ENCODE peak calls at places on chromosomes 16 and 17, in six cellular contexts. K is prostate gland, D is transverse colon, A is Peyer's patch, X is stomach, Z is spleen. Q is an unnamed sample. For H3K9me3, the result is how much of the 10 kb centered on the place peaks cover.

GRCh38 chr16:66859397-66860068 is 15.3 kb downstream of the CA7 start:
- DNase-seq in K (no peak), D (no peak), A (no peak), X (no peak), Z (no peak), Q (no peak)

GRCh38 chr16:57372372-57373116 is at the start of gene CX3CL1:
- DNase-seq in K (peak), D (peak), A (no peak), X (peak), Z (no peak), Q (peak)

GRCh38 chr16:75105306-75106061 is 11.1 kb downstream of the LDHD start:
- DNase-seq in K (no peak), D (peak), A (no peak), X (no peak), Z (peak), Q (peak)

GRCh38 chr17:79979201-79979840 is 56.4 kb downstream of the TBC1D16 start:
- DNase-seq in K (peak), D (no peak), A (no peak), X (no peak), Z (no peak), Q (peak)

GRCh38 chr16:83143788-83144187 is 517.0 kb downstream of the CDH13 start:
- DNase-seq in K (no peak), D (peak), A (no peak), X (no peak), Z (no peak), Q (no peak)

GRCh38 chr16:2483160-2483559 is 8.2 kb downstream of the TBC1D24 start:
- DNase-seq in K (no peak), D (no peak), A (no peak), X (no peak), Z (no peak), Q (no peak)

GRCh38 chr17:58278661-58279015 is 2.1 kb downstream of the MPO start:
- DNase-seq in K (no peak), D (no peak), A (no peak), X (no peak), Z (no peak), Q (no peak)

GRCh38 chr16:83187404-83187803 is 560.6 kb downstream of the CDH13 start:
- DNase-seq in K (no peak), D (no peak), A (no peak), X (no peak), Z (no peak), Q (no peak)

GRCh38 chr17:50501054-50501453 is 7.2 kb upstream of the MYCBPAP start:
- DNase-seq in K (no peak), D (peak), A (peak), X (peak), Z (no peak), Q (no peak)

GRCh38 chr17:35214192-35214591 is 20.0 kb upstream of the SLC35G3 start:
- DNase-seq in K (no peak), D (no peak), A (peak), X (no peak), Z (no peak), Q (no peak)

GRCh38 chr16:23920899-23921298 is 85.1 kb downstream of the PRKCB start:
- DNase-seq in K (no peak), D (no peak), A (no peak), X (no peak), Z (no peak), Q (no peak)

GRCh38 chr17:46877466-46877865 is 26.1 kb downstream of the WNT9B start:
- DNase-seq in K (no peak), D (no peak), A (no peak), X (no peak), Z (no peak), Q (no peak)

GRCh38 chr17:73560661-73561060 is 83.6 kb downstream of the SDK2 start:
- DNase-seq in K (no peak), D (no peak), A (no peak), X (no peak), Z (no peak), Q (no peak)

GRCh38 chr17:4944163-4944553 is 4.1 kb downstream of the RNF167 start:
- DNase-seq in K (no peak), D (peak), A (peak), X (no peak), Z (peak), Q (no peak)

GRCh38 chr16:28876016-28876659 is 2.1 kb upstream of the ATP2A1 start:
- DNase-seq in K (no peak), D (no peak), A (no peak), X (no peak), Z (peak), Q (no peak)

GRCh38 chr16:66429290-66429962 is 2.3 kb downstream of the BEAN1 start:
- DNase-seq in K (no peak), D (no peak), A (no peak), X (no peak), Z (no peak), Q (no peak)

GRCh38 chr17:8048236-8048635 is 9.4 kb downstream of the ALOX15B start:
- DNase-seq in K (no peak), D (no peak), A (no peak), X (no peak), Z (no peak), Q (no peak)

GRCh38 chr16:66508261-66508913 is 41.5 kb downstream of the TK2 start:
- DNase-seq in K (peak), D (no peak), A (peak), X (peak), Z (peak), Q (no peak)

GRCh38 chr17:81684442-81684911 is 666 bp downstream of the HGS start:
- DNase-seq in K (no peak), D (peak), A (no peak), X (no peak), Z (no peak), Q (no peak)

GRCh38 chr16:11312718-11313492 is 31.8 kb upstream of the PRM1 start:
- DNase-seq in K (no peak), D (peak), A (peak), X (peak), Z (no peak), Q (no peak)

GRCh38 chr17:74994440-74994839 is 7.0 kb downstream of the CDR2L start:
- DNase-seq in K (no peak), D (no peak), A (no peak), X (no peak), Z (no peak), Q (no peak)

GRCh38 chr17:38705803-38706624 is 941 bp downstream of the MLLT6 start:
- DNase-seq in K (peak), D (peak), A (peak), X (peak), Z (peak), Q (peak)

GRCh38 chr17:39800540-39800939 is 62.8 kb downstream of the GRB7 start:
- DNase-seq in K (no peak), D (peak), A (peak), X (no peak), Z (no peak), Q (no peak)

GRCh38 chr16:2857451-2858244 is at the start of gene PRSS22:
- DNase-seq in K (peak), D (peak), A (no peak), X (peak), Z (peak), Q (no peak)

GRCh38 chr17:48241131-48241591 is 133.6 kb downstream of the SNX11 start:
- DNase-seq in K (no peak), D (no peak), A (no peak), X (no peak), Z (no peak), Q (no peak)

GRCh38 chr17:9279911-9280310 is 258.6 kb downstream of the NTN1 start:
- DNase-seq in K (no peak), D (no peak), A (no peak), X (no peak), Z (no peak), Q (no peak)

GRCh38 chr17:58338907-58339774 is 10.5 kb upstream of the TSPOAP1 start:
- DNase-seq in K (no peak), D (peak), A (peak), X (no peak), Z (peak), Q (peak)

GRCh38 chr17:2194778-2195417 is 108.7 kb downstream of the SMG6 start:
- DNase-seq in K (no peak), D (no peak), A (no peak), X (no peak), Z (no peak), Q (no peak)

GRCh38 chr16:26859086-26859485 is 207.6 kb upstream of the C16orf82 start:
- DNase-seq in K (no peak), D (no peak), A (no peak), X (no peak), Z (no peak), Q (no peak)

GRCh38 chr17:2709173-2709661 is 2.3 kb downstream of the CLUH start:
- DNase-seq in K (peak), D (peak), A (peak), X (peak), Z (no peak), Q (peak)

GRCh38 chr17:6392609-6393367 is 42.1 kb downstream of the AIPL1 start:
- DNase-seq in K (no peak), D (no peak), A (no peak), X (no peak), Z (no peak), Q (no peak)

GRCh38 chr17:27804113-27804512 is 3.8 kb upstream of the NOS2 start:
- DNase-seq in K (no peak), D (no peak), A (no peak), X (no peak), Z (no peak), Q (no peak)

GRCh38 chr17:77311371-77311981 is 170.7 kb downstream of the SEC14L1 start:
- DNase-seq in K (no peak), D (peak), A (no peak), X (no peak), Z (peak), Q (no peak)

GRCh38 chr16:3020604-3021448 is 658 bp downstream of the TNFRSF12A start:
- DNase-seq in K (peak), D (peak), A (peak), X (peak), Z (peak), Q (peak)

GRCh38 chr17:44444735-44445105 is 55.3 kb upstream of the ITGA2B start:
- DNase-seq in K (no peak), D (no peak), A (no peak), X (no peak), Z (no peak), Q (no peak)

GRCh38 chr16:85986931-85987749 is 88.2 kb downstream of the IRF8 start:
- DNase-seq in K (no peak), D (peak), A (no peak), X (no peak), Z (peak), Q (peak)

GRCh38 chr17:13410214-13410613 is 191.5 kb downstream of the HS3ST3A1 start:
- DNase-seq in K (no peak), D (no peak), A (no peak), X (no peak), Z (no peak), Q (no peak)

GRCh38 chr16:1973461-1974156 is 1.8 kb downstream of the TBL3 start:
- DNase-seq in K (no peak), D (no peak), A (no peak), X (no peak), Z (no peak), Q (peak)

DNA sequence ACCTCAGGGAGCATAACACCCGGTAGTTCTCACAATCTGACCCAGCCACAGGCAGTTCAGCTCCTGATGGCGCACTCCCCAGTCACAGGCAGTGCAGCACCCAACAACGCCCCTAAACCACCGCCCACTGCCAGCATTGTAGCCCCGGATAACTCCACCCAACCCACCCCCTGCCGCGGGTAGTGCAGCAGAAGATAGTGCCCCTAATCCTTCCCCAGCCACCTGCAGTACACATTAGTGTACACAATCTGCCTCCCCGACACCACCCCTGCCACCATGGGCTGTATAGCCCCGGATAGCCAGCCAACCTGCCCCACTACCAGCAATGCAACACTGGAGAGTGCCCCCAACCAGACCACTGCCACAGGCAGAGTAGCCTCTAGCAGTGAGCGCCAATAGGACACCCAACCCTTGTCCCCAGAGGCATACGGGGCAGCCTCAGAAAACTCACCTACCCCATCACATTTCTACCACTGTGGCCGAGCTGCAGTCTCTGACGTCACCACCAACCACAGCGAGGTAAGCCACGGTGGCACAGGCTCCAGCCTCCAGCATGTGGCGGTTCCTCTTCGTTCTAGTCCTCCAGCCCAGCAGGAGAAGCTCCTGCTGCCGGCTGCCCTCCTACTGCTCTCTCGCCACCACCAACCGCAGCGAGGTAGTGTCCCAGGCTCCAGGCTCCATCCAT is 877.3 kb downstream of the KCNJ18 start:
- DNase-seq in K (no peak), D (no peak), A (no peak), X (no peak), Z (no peak), Q (no peak)
- H3K9me3 ChIP-seq in K (under half), D (under half), A (under half), X (under half), Z (under half), Q (under half)

GRCh38 chr16:80803341-80804060 is 897 bp downstream of the CDYL2 start:
- DNase-seq in K (peak), D (peak), A (peak), X (peak), Z (peak), Q (peak)

GRCh38 chr16:80804451-80805383 is at the start of gene CDYL2:
- DNase-seq in K (peak), D (peak), A (peak), X (peak), Z (peak), Q (peak)

GRCh38 chr16:80802902-80803301 is 1.5 kb downstream of the CDYL2 start:
- DNase-seq in K (no peak), D (no peak), A (no peak), X (no peak), Z (peak), Q (no peak)

GRCh38 chr16:80802129-80802528 is 2.3 kb downstream of the CDYL2 start:
- DNase-seq in K (no peak), D (no peak), A (no peak), X (no peak), Z (no peak), Q (no peak)

DNA sequence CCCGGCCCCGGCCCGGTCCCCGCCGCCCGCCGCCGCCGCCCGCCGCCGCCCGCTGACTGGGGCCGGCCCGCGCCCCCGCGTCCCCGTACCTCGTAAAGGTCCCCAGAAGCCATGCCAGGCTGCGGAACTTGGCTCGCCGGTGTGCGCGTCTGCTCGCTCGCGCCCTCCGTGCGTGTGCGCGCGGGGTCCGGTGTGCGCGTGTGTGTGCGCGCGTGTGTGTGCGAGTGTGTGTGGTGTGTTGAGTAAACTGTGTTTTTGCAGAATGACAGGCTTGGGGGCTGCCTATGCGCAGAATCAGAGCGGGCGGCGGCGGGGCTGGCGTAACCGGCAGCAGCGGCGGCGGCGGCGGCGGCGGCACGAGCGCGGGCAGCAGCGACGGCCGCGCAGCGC is 342 bp downstream of the CDYL2 start:
- DNase-seq in K (peak), D (peak), A (peak), X (no peak), Z (peak), Q (peak)
- TF ChIP-seq POLR2A in K (no peak), D (no peak), A (no peak), X (no peak), Z (no peak), Q (peak)

DNA sequence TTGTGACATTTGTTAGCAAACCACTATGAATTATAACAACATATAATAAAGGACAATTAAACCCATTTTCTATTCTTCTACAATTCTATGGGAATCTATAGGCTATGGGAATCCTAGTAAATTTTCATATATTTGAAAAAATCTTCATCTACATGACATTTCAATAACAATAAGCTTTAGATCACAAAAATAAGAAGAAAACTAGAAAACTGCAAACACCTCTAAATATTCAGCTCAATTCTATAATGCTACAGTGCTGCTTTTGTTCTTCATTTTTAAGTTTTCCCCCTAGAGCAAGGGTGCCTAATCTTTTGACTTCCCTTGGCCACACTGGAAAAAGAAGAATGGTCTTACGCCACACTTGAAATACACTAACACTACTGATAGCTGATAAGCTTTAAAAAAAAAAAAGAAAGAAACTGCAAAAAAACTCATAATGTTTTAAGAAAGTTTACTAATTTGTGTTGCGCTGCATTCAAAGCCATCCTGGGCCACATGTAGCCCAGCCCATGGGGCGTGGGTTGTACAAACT is 15.9 kb downstream of the RNF157 start:
- DNase-seq in K (no peak), D (no peak), A (no peak), X (no peak), Z (no peak), Q (no peak)
- H3K9me3 ChIP-seq in K (under half), D (under half), A (under half), X (under half), Z (under half), Q (under half)

DNA sequence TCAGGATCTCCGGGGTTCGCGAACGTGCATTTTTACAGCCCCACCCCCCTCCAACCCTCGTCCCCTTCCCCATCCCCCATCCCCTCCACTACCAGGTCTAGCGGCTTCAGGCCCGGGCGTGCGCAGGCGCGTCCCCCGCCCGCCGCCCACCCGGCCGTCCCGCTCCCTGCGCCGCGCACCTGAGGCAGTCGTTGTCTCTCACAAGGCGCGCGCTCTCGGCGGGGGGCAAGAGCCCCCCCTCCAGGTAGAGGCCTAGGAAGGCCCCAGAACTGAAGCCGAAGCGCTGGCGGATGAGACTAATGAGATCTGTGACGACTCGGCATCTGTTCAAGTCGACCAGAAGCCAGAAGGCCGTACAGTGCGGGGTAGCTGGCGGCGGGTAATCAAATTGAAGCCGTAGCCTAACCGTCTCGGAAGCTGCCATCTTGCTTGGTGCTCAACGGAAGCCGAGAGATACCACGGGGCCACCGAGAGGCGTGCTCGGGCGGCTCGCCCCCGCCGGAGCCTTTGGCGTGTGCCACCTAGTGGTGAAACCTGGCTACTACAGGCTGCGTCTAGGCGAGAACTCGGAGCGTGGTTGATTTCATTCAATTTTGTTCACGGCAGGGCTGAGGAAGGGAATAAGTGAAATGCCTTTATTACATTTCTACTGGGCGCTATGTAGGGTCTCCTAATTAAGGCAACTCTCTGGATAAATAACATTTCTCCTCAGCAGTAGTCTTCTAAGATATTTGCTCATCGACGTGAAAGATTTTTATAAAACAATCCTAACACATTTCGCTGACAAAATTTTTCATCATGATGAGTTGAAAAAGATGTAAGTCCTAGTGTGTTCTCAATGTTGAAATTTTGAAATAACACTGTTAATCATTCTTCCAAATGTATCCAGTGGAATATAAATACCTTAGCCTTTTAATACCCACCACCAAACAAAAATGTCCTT is at the start of gene COIL:
- DNase-seq in K (peak), D (peak), A (peak), X (peak), Z (peak), Q (peak)
- TF ChIP-seq POLR2A in K (peak), D (peak), A (peak), X (no peak), Z (no peak), Q (peak)

GRCh38 chr16:35733971-35734702 is 2274.7 kb downstream of the TP53TG3F start:
- DNase-seq in K (no peak), D (no peak), A (no peak), X (no peak), Z (no peak), Q (no peak)
- H3K9me3 ChIP-seq in K (under half), D (under half), A (under half), X (half or more), Z (under half), Q (under half)

GRCh38 chr17:68047153-68047846 is 11.8 kb downstream of the KPNA2 start:
- DNase-seq in K (no peak), D (no peak), A (no peak), X (no peak), Z (no peak), Q (no peak)
- TF ChIP-seq POLR2A in K (no peak), D (no peak), A (no peak), X (no peak), Z (no peak), Q (no peak)

Q was measured in right lobe of liver.